ENCODE peak calls at places on chromosomes 2 and 18, in ten cellular contexts. P, A, V, X, C, N, F, J, E and Z are unnamed samples.

GRCh38 chr18:76727589-76727988 is 94.8 kb upstream of the ZNF236 start:
- DNase-seq in P (no peak), V (no peak), N (no peak), F (no peak), E (no peak), X (no peak), A (no peak), C (no peak), J (no peak), Z (no peak)

GRCh38 chr18:33898427-33898826 is 320.4 kb downstream of the ASXL3 start:
- DNase-seq in X (no peak), P (no peak), V (no peak), A (no peak), N (no peak), E (no peak), J (no peak), C (no peak), F (no peak), Z (no peak)

GRCh38 chr2:105972226-105972625 is 221.9 kb downstream of the UXS1 start:
- DNase-seq in C (no peak), J (no peak), N (no peak), P (no peak), X (no peak), V (peak; percentile 36), F (no peak), A (no peak), E (no peak), Z (no peak)

GRCh38 chr2:9179572-9180201 is 26.9 kb upstream of the ASAP2 start:
- DNase-seq in V (no peak), F (peak; percentile 87), E (peak; percentile 46), C (no peak), A (no peak), P (no peak), J (peak; percentile 81), X (peak; percentile 90), N (no peak), Z (peak; percentile 29)

GRCh38 chr2:85748039-85748438 is 5.8 kb upstream of the ATOH8 start:
- DNase-seq in A (no peak), F (no peak), C (no peak), X (no peak), P (no peak), J (no peak), V (peak; percentile 53), E (no peak), N (no peak), Z (no peak)

GRCh38 chr2:166419616-166419934 is 43.8 kb upstream of the SCN9A start:
- DNase-seq in V (peak; percentile 8), F (peak; percentile 67), E (no peak), X (peak; percentile 70), N (no peak), J (no peak), A (no peak), P (peak; percentile 20), C (no peak), Z (no peak)

GRCh38 chr2:68196120-68196716 is 38.5 kb downstream of the PNO1 start:
- DNase-seq in N (no peak), E (peak; percentile 66), X (peak; percentile 35), V (peak; percentile 34), J (peak; percentile 55), A (no peak), F (no peak), P (peak; percentile 50), C (no peak), Z (no peak)

GRCh38 chr2:237603049-237603717 is 12.6 kb upstream of the RAB17 start:
- DNase-seq in X (no peak), E (no peak), A (no peak), P (no peak), N (no peak), F (no peak), C (no peak), V (no peak), J (no peak), Z (no peak)

GRCh38 chr2:40482091-40482490 is 30.2 kb upstream of the SLC8A1 start:
- DNase-seq in J (no peak), A (no peak), N (no peak), X (no peak), V (no peak), F (no peak), P (no peak), E (no peak), C (no peak), Z (no peak)

GRCh38 chr2:26555246-26556133 is 77.6 kb upstream of the OTOF start:
- DNase-seq in A (peak; percentile 7), J (no peak), P (no peak), E (no peak), C (no peak), V (no peak), N (no peak), X (no peak), F (peak; percentile 14), Z (no peak)

GRCh38 chr2:189574793-189575475 is 5.7 kb downstream of the SLC40A1 start:
- DNase-seq in C (no peak), X (no peak), J (no peak), E (no peak), V (no peak), F (no peak), P (no peak), A (no peak), N (no peak), Z (no peak)

GRCh38 chr2:235005603-235006259 is 53.9 kb downstream of the SH3BP4 start:
- DNase-seq in C (peak; percentile 86), P (peak; percentile 88), F (peak; percentile 30), N (no peak), V (no peak), X (no peak), E (no peak), J (peak; percentile 68), A (peak; percentile 91), Z (no peak)

GRCh38 chr2:85873679-85874078 is 15.1 kb downstream of the ST3GAL5 start:
- DNase-seq in E (no peak), N (no peak), V (no peak), J (no peak), X (no peak), A (no peak), P (no peak), C (no peak), F (no peak), Z (no peak)

GRCh38 chr18:34991152-34991551 is 50.1 kb upstream of the MAPRE2 start:
- DNase-seq in P (no peak), A (no peak), V (no peak), E (no peak), C (no peak), F (no peak), J (no peak), X (no peak), N (no peak), Z (no peak)
- H3K27ac ChIP-seq in P (no peak overlapping the region), A (peak overlapping the region; percentile 78), V (no peak overlapping the region), E (no peak overlapping the region), C (no peak overlapping the region), F (no peak overlapping the region), J (no peak overlapping the region), X (no peak overlapping the region), N (no peak overlapping the region), Z (no peak overlapping the region)

GRCh38 chr18:24075731-24076130 is 61.2 kb downstream of the TTC39C start:
- DNase-seq in F (no peak), A (no peak), J (no peak), N (no peak), C (no peak), P (no peak), X (no peak), E (no peak), V (no peak), Z (no peak)
- H3K27ac ChIP-seq in F (no peak overlapping the region), A (peak overlapping the region; percentile 60), J (no peak overlapping the region), N (no peak overlapping the region), C (no peak overlapping the region), P (no peak overlapping the region), X (peak overlapping the region; percentile 56), E (peak overlapping the region; percentile 90), V (no peak overlapping the region), Z (no peak overlapping the region)

GRCh38 chr2:36423619-36424120 is 68.1 kb downstream of the CRIM1 start:
- DNase-seq in F (no peak), V (no peak), J (no peak), E (no peak), C (no peak), P (no peak), A (no peak), N (no peak), X (no peak), Z (no peak)

GRCh38 chr2:36416370-36417165 is 61.0 kb downstream of the CRIM1 start:
- DNase-seq in C (no peak), J (peak; percentile 60), N (no peak), F (no peak), E (no peak), V (no peak), A (no peak), P (no peak), X (no peak), Z (no peak)

GRCh38 chr2:36423172-36423571 is 67.6 kb downstream of the CRIM1 start:
- DNase-seq in N (no peak), J (peak; percentile 58), F (no peak), A (no peak), X (no peak), C (no peak), E (no peak), P (no peak), V (no peak), Z (no peak)

GRCh38 chr2:36415623-36416022 is 60.0 kb downstream of the CRIM1 start:
- DNase-seq in F (no peak), J (no peak), N (no peak), V (no peak), A (no peak), P (no peak), C (no peak), E (no peak), X (no peak), Z (no peak)

GRCh38 chr2:36420569-36421164 is 65.1 kb downstream of the CRIM1 start:
- DNase-seq in C (no peak), N (no peak), X (no peak), A (no peak), E (no peak), J (no peak), F (no peak), V (no peak), P (no peak), Z (no peak)
- H3K27ac ChIP-seq in C (no peak overlapping the region), N (no peak overlapping the region), X (no peak overlapping the region), A (peak overlapping the region; percentile 39), E (no peak overlapping the region), J (no peak overlapping the region), F (no peak overlapping the region), V (no peak overlapping the region), P (no peak overlapping the region), Z (no peak overlapping the region)

GRCh38 chr2:217366996-217367395 is 507.1 kb upstream of the TNP1 start:
- DNase-seq in X (no peak), J (no peak), F (no peak), E (no peak), N (no peak), A (no peak), P (no peak), C (no peak), V (no peak), Z (no peak)

GRCh38 chr2:217365656-217366055 is 505.8 kb upstream of the TNP1 start:
- DNase-seq in J (no peak), P (no peak), F (no peak), X (no peak), A (no peak), N (no peak), E (no peak), V (no peak), C (no peak), Z (no peak)

GRCh38 chr2:217366246-217366645 is 506.4 kb upstream of the TNP1 start:
- DNase-seq in E (no peak), C (no peak), F (no peak), A (no peak), N (no peak), P (no peak), X (no peak), V (no peak), J (no peak), Z (no peak)

GRCh38 chr2:217370391-217370790 is 510.5 kb upstream of the TNP1 start:
- DNase-seq in P (no peak), F (peak; percentile 28), C (no peak), E (no peak), X (peak; percentile 77), A (no peak), N (no peak), J (no peak), V (no peak), Z (no peak)

GRCh38 chr2:217367464-217367863 is 507.6 kb upstream of the TNP1 start:
- DNase-seq in A (no peak), P (no peak), X (peak; percentile 73), E (no peak), J (no peak), F (no peak), C (no peak), V (no peak), N (no peak), Z (no peak)
- H3K27ac ChIP-seq in A (no peak overlapping the region), P (no peak overlapping the region), X (peak overlapping the region; percentile 96), E (no peak overlapping the region), J (no peak overlapping the region), F (no peak overlapping the region), C (no peak overlapping the region), V (no peak overlapping the region), N (no peak overlapping the region), Z (no peak overlapping the region)